ENCODE peak calls at places on chromosomes 7 and 10, in four cellular contexts. One of them, this sample, is unnamed.
A peak's percentile ranks its signal among the peaks of the same experiment; 100 is the strongest.

GRCh38 chr10:31618541-31619291 is 299.7 kb downstream of the ZEB1 start:
- DNase-seq in neural progenitor cell: no peak
- DNase-seq in hepatocyte: no peak
- DNase-seq in OCI-LY7: no peak
- DNase-seq in this sample: no peak

GRCh38 chr7:135745702-135746312 is 2.8 kb downstream of the FAM180A start:
- DNase-seq in neural progenitor cell: no peak
- DNase-seq in hepatocyte: no peak
- DNase-seq in OCI-LY7: no peak
- DNase-seq in this sample: peak; percentile 77

GRCh38 chr10:100995171-100995570 is 4.4 kb upstream of the LZTS2 start:
- DNase-seq in neural progenitor cell: no peak
- DNase-seq in hepatocyte: peak; percentile 59
- DNase-seq in OCI-LY7: no peak
- DNase-seq in this sample: no peak

GRCh38 chr7:31955021-31955420 is 115.2 kb downstream of the PDE1C start:
- DNase-seq in neural progenitor cell: no peak
- DNase-seq in hepatocyte: no peak
- DNase-seq in OCI-LY7: no peak
- DNase-seq in this sample: no peak

GRCh38 chr10:109259293-109259692 is 664.0 kb downstream of the XPNPEP1 start:
- DNase-seq in neural progenitor cell: no peak
- DNase-seq in hepatocyte: no peak
- DNase-seq in OCI-LY7: no peak
- DNase-seq in this sample: peak; percentile 37

GRCh38 chr10:5942471-5942870 is 34.9 kb downstream of the IL15RA start:
- DNase-seq in neural progenitor cell: no peak
- DNase-seq in hepatocyte: no peak
- DNase-seq in OCI-LY7: no peak
- DNase-seq in this sample: no peak

GRCh38 chr7:92415225-92415624 is 32.1 kb upstream of the GATAD1 start:
- DNase-seq in neural progenitor cell: no peak
- DNase-seq in hepatocyte: no peak
- DNase-seq in OCI-LY7: no peak
- DNase-seq in this sample: no peak

GRCh38 chr10:124009616-124010015 is 83.8 kb downstream of the CHST15 start:
- DNase-seq in neural progenitor cell: no peak
- DNase-seq in hepatocyte: no peak
- DNase-seq in OCI-LY7: no peak
- DNase-seq in this sample: no peak

GRCh38 chr7:107643407-107643806 is 17.2 kb upstream of the SLC26A4 start:
- DNase-seq in neural progenitor cell: no peak
- DNase-seq in hepatocyte: no peak
- DNase-seq in OCI-LY7: no peak
- DNase-seq in this sample: no peak

GRCh38 chr7:152678133-152678645 is 2.2 kb upstream of the XRCC2 start:
- DNase-seq in neural progenitor cell: no peak
- DNase-seq in hepatocyte: no peak
- DNase-seq in OCI-LY7: no peak
- DNase-seq in this sample: no peak

GRCh38 chr7:87129332-87129731 is 22.9 kb upstream of the DMTF1 start:
- DNase-seq in neural progenitor cell: peak; percentile 80
- DNase-seq in hepatocyte: no peak
- DNase-seq in OCI-LY7: no peak
- DNase-seq in this sample: no peak
- H3K4me2 ChIP-seq in neural progenitor cell: peak overlapping the region; percentile 81
- H3K4me2 ChIP-seq in hepatocyte: peak overlapping the region; percentile 60
- H3K4me2 ChIP-seq in OCI-LY7: no peak overlapping the region
- H3K4me2 ChIP-seq in this sample: no peak overlapping the region

GRCh38 chr10:73591935-73592699 is 975 bp upstream of the USP54 start:
- DNase-seq in neural progenitor cell: peak; percentile 57
- DNase-seq in hepatocyte: peak; percentile 81
- DNase-seq in OCI-LY7: peak; percentile 69
- DNase-seq in this sample: peak; percentile 57
- H3K4me1 ChIP-seq in neural progenitor cell: peaks cover 41% of the 10 kb centered on the region
- H3K4me1 ChIP-seq in hepatocyte: peaks cover 26% of the 10 kb centered on the region
- H3K4me1 ChIP-seq in OCI-LY7: peaks cover 17% of the 10 kb centered on the region
- H3K4me1 ChIP-seq in this sample: peaks cover 60% of the 10 kb centered on the region

GRCh38 chr10:3875842-3876235 is 90.8 kb upstream of the KLF6 start:
- DNase-seq in neural progenitor cell: no peak
- DNase-seq in hepatocyte: no peak
- DNase-seq in OCI-LY7: no peak
- DNase-seq in this sample: no peak
- H2AFZ ChIP-seq in neural progenitor cell: no peak overlapping the region
- H2AFZ ChIP-seq in hepatocyte: no peak overlapping the region
- H2AFZ ChIP-seq in OCI-LY7: peak overlapping the region; percentile 55
- H2AFZ ChIP-seq in this sample: no peak overlapping the region

GRCh38 chr7:67854236-67854635 is 857.6 kb downstream of the TYW1 start:
- DNase-seq in neural progenitor cell: no peak
- DNase-seq in hepatocyte: peak; percentile 18
- DNase-seq in OCI-LY7: no peak
- DNase-seq in this sample: no peak
- H3K4me2 ChIP-seq in neural progenitor cell: no peak overlapping the region
- H3K4me2 ChIP-seq in hepatocyte: peak overlapping the region; percentile 45
- H3K4me2 ChIP-seq in OCI-LY7: no peak overlapping the region
- H3K4me2 ChIP-seq in this sample: no peak overlapping the region

GRCh38 chr10:88582806-88583583 is at the start of gene RNLS:
- DNase-seq in neural progenitor cell: peak; percentile 69
- DNase-seq in hepatocyte: peak; percentile 78
- DNase-seq in OCI-LY7: no peak
- DNase-seq in this sample: no peak
- H3K4me1 ChIP-seq in neural progenitor cell: no peaks in the 10 kb centered on the region
- H3K4me1 ChIP-seq in hepatocyte: no peaks in the 10 kb centered on the region
- H3K4me1 ChIP-seq in OCI-LY7: no peaks in the 10 kb centered on the region
- H3K4me1 ChIP-seq in this sample: no peaks in the 10 kb centered on the region

GRCh38 chr7:41877118-41877517 is 174.2 kb upstream of the INHBA start:
- DNase-seq in neural progenitor cell: no peak
- DNase-seq in hepatocyte: no peak
- DNase-seq in OCI-LY7: no peak
- DNase-seq in this sample: no peak

GRCh38 chr7:41878331-41879112 is 175.6 kb upstream of the INHBA start:
- DNase-seq in neural progenitor cell: no peak
- DNase-seq in hepatocyte: no peak
- DNase-seq in OCI-LY7: no peak
- DNase-seq in this sample: no peak

GRCh38 chr7:41879424-41879823 is 176.5 kb upstream of the INHBA start:
- DNase-seq in neural progenitor cell: no peak
- DNase-seq in hepatocyte: no peak
- DNase-seq in OCI-LY7: no peak
- DNase-seq in this sample: no peak

GRCh38 chr7:41880107-41880506 is 177.2 kb upstream of the INHBA start:
- DNase-seq in neural progenitor cell: no peak
- DNase-seq in hepatocyte: peak; percentile 32
- DNase-seq in OCI-LY7: no peak
- DNase-seq in this sample: no peak

DNA sequence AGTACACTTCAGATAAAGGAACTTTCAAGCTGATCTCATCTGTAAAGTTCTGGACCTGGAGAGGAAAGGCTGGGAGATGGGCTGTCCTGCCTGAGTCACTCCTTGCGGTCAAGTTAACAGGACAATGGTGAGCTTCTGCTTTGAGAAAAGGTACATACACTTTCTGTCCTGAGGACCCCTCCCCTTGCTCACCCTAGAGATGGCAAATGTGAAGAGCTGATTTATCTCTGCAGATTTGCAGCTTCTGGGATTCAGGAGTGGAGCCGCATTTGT is 176.2 kb upstream of the INHBA start:
- DNase-seq in neural progenitor cell: no peak
- DNase-seq in hepatocyte: no peak
- DNase-seq in OCI-LY7: no peak
- DNase-seq in this sample: no peak
- H2AFZ ChIP-seq in neural progenitor cell: no peak overlapping the region
- H2AFZ ChIP-seq in hepatocyte: no peak overlapping the region
- H2AFZ ChIP-seq in OCI-LY7: no peak overlapping the region
- H2AFZ ChIP-seq in this sample: no peak overlapping the region